ENCODE peak calls at places on chromosome 3, in nine cellular contexts. D, B, O, U, A, Q, V, G and Y are unnamed samples.

GRCh38 chr3:37435572-37435971 is 261.2 kb upstream of the LRRFIP2 start:
- DNase-seq in D (no peak), B (no peak), O (no peak), U (no peak), A (no peak), Q (no peak), V (no peak), G (no peak), Y (no peak)

GRCh38 chr3:183275418-183275817 is 22.4 kb downstream of the B3GNT5 start:
- DNase-seq in D (no peak), B (no peak), O (peak), U (no peak), A (no peak), Q (peak), V (peak), G (no peak), Y (no peak)

GRCh38 chr3:82050382-82050781 is 288.9 kb upstream of the GBE1 start:
- DNase-seq in D (no peak), B (no peak), O (no peak), U (no peak), A (no peak), Q (no peak), V (no peak), G (no peak), Y (no peak)

GRCh38 chr3:187292186-187292585 is 649 bp upstream of the MASP1 start:
- DNase-seq in D (no peak), B (no peak), O (no peak), U (no peak), A (no peak), Q (no peak), V (peak), G (no peak), Y (no peak)

GRCh38 chr3:119035014-119035346 is 334 bp upstream of the IGSF11 start:
- DNase-seq in D (no peak), B (no peak), O (no peak), U (no peak), A (no peak), Q (no peak), V (no peak), G (no peak), Y (peak)

GRCh38 chr3:85737846-85738245 is 779.1 kb downstream of the CADM2 start:
- DNase-seq in D (no peak), B (no peak), O (no peak), U (no peak), A (no peak), Q (no peak), V (no peak), G (no peak), Y (no peak)

GRCh38 chr3:138062626-138063025 is 52.7 kb downstream of the CLDN18 start:
- DNase-seq in D (no peak), B (no peak), O (no peak), U (no peak), A (no peak), Q (no peak), V (peak), G (no peak), Y (no peak)

GRCh38 chr3:71930056-71930991 is 145.4 kb upstream of the PROK2 start:
- DNase-seq in D (no peak), B (no peak), O (no peak), U (no peak), A (no peak), Q (no peak), V (peak), G (no peak), Y (peak)

GRCh38 chr3:72794079-72794478 is 54.2 kb downstream of the SHQ1 start:
- DNase-seq in D (no peak), B (no peak), O (no peak), U (no peak), A (no peak), Q (no peak), V (no peak), G (no peak), Y (no peak)

GRCh38 chr3:52848617-52849016 is 13.8 kb upstream of the MUSTN1 start:
- DNase-seq in D (no peak), B (no peak), O (no peak), U (no peak), A (no peak), Q (no peak), V (peak), G (no peak), Y (no peak)

GRCh38 chr3:180926526-180926925 is 14.1 kb downstream of the FXR1 start:
- DNase-seq in D (no peak), B (no peak), O (no peak), U (no peak), A (no peak), Q (no peak), V (no peak), G (no peak), Y (no peak)

GRCh38 chr3:187101184-187102072 is 37.9 kb downstream of the RPL39L start:
- DNase-seq in D (peak), B (peak), O (peak), U (peak), A (peak), Q (peak), V (peak), G (peak), Y (peak)

GRCh38 chr3:59563072-59563605 is 513.3 kb upstream of the CFAP20DC start:
- DNase-seq in D (no peak), B (no peak), O (no peak), U (no peak), A (no peak), Q (no peak), V (peak), G (no peak), Y (no peak)

GRCh38 chr3:96959902-96960596 is 145.7 kb downstream of the EPHA6 start:
- DNase-seq in D (no peak), B (no peak), O (no peak), U (no peak), A (no peak), Q (peak), V (no peak), G (no peak), Y (no peak)

GRCh38 chr3:17850448-17850847 is 108.0 kb upstream of the TBC1D5 start:
- DNase-seq in D (no peak), B (no peak), O (peak), U (no peak), A (no peak), Q (no peak), V (no peak), G (no peak), Y (no peak)

GRCh38 chr3:182971637-182972036 is 8.7 kb downstream of the DCUN1D1 start:
- DNase-seq in D (no peak), B (no peak), O (no peak), U (no peak), A (no peak), Q (no peak), V (no peak), G (no peak), Y (no peak)

GRCh38 chr3:132660745-132661067 is 577 bp downstream of the UBA5 start:
- DNase-seq in D (no peak), B (no peak), O (no peak), U (no peak), A (peak), Q (no peak), V (peak), G (no peak), Y (no peak)

GRCh38 chr3:138468886-138469285 is 34.5 kb downstream of the ESYT3 start:
- DNase-seq in D (no peak), B (no peak), O (no peak), U (no peak), A (no peak), Q (peak), V (peak), G (no peak), Y (no peak)

GRCh38 chr3:125202197-125202596 is 10.4 kb downstream of the SLC12A8 start:
- DNase-seq in D (no peak), B (no peak), O (no peak), U (no peak), A (no peak), Q (no peak), V (peak), G (no peak), Y (no peak)

GRCh38 chr3:117278424-117279190 is 569.0 kb downstream of the TUSC7 start:
- DNase-seq in D (no peak), B (no peak), O (no peak), U (no peak), A (no peak), Q (peak), V (peak), G (no peak), Y (peak)

GRCh38 chr3:103126111-103126510 is 691.3 kb downstream of the ZPLD1 start:
- DNase-seq in D (no peak), B (no peak), O (no peak), U (no peak), A (no peak), Q (no peak), V (peak), G (no peak), Y (peak)

GRCh38 chr3:13513051-13513912 is 33.2 kb downstream of the HDAC11 start:
- DNase-seq in D (no peak), B (no peak), O (no peak), U (no peak), A (no peak), Q (no peak), V (no peak), G (no peak), Y (no peak)

GRCh38 chr3:144923051-144923450 is 951.4 kb downstream of the DIPK2A start:
- DNase-seq in D (no peak), B (no peak), O (no peak), U (no peak), A (peak), Q (no peak), V (no peak), G (no peak), Y (no peak)

GRCh38 chr3:123330441-123330991 is 118.4 kb downstream of the ADCY5 start:
- DNase-seq in D (no peak), B (no peak), O (no peak), U (no peak), A (no peak), Q (no peak), V (no peak), G (no peak), Y (no peak)

GRCh38 chr3:68893600-68894239 is 38.6 kb downstream of the TAFA4 start:
- DNase-seq in D (no peak), B (peak), O (no peak), U (no peak), A (peak), Q (peak), V (peak), G (no peak), Y (peak)

GRCh38 chr3:59426851-59427565 is 377.2 kb upstream of the CFAP20DC start:
- DNase-seq in D (no peak), B (no peak), O (no peak), U (no peak), A (no peak), Q (no peak), V (peak), G (no peak), Y (no peak)

GRCh38 chr3:123893012-123893411 is 8.9 kb upstream of the MYLK start:
- DNase-seq in D (no peak), B (no peak), O (no peak), U (no peak), A (no peak), Q (no peak), V (no peak), G (no peak), Y (no peak)

GRCh38 chr3:193775421-193776077 is 182.5 kb downstream of the OPA1 start:
- DNase-seq in D (no peak), B (no peak), O (no peak), U (no peak), A (no peak), Q (no peak), V (no peak), G (no peak), Y (no peak)

GRCh38 chr3:30475038-30475808 is 131.2 kb upstream of the TGFBR2 start:
- DNase-seq in D (no peak), B (peak), O (no peak), U (no peak), A (no peak), Q (no peak), V (no peak), G (no peak), Y (peak)

GRCh38 chr3:126111126-126111551 is 27.2 kb upstream of the SLC41A3 start:
- DNase-seq in D (no peak), B (no peak), O (no peak), U (no peak), A (no peak), Q (no peak), V (no peak), G (no peak), Y (no peak)

GRCh38 chr3:107978116-107979057 is 112.4 kb downstream of the CD47 start:
- DNase-seq in D (no peak), B (no peak), O (no peak), U (no peak), A (no peak), Q (no peak), V (no peak), G (no peak), Y (peak)

GRCh38 chr3:158347966-158348365 is 223.0 kb upstream of the MLF1 start:
- DNase-seq in D (no peak), B (no peak), O (no peak), U (no peak), A (no peak), Q (no peak), V (peak), G (no peak), Y (no peak)

GRCh38 chr3:129207347-129207947 is 23.8 kb upstream of the CNBP start:
- DNase-seq in D (no peak), B (no peak), O (no peak), U (no peak), A (peak), Q (no peak), V (no peak), G (no peak), Y (no peak)

GRCh38 chr3:15997274-15997943 is 177.1 kb upstream of the GALNT15 start:
- DNase-seq in D (no peak), B (no peak), O (no peak), U (no peak), A (no peak), Q (no peak), V (no peak), G (no peak), Y (no peak)

GRCh38 chr3:169150343-169150742 is 513.2 kb downstream of the MECOM start:
- DNase-seq in D (no peak), B (no peak), O (no peak), U (no peak), A (no peak), Q (no peak), V (no peak), G (no peak), Y (no peak)

GRCh38 chr3:49120096-49120437 is 556 bp downstream of the USP19 start:
- DNase-seq in D (no peak), B (no peak), O (no peak), U (no peak), A (no peak), Q (no peak), V (peak), G (no peak), Y (no peak)

GRCh38 chr3:169771651-169772529 is 1.3 kb upstream of the MYNN start:
- DNase-seq in D (peak), B (peak), O (peak), U (peak), A (peak), Q (peak), V (peak), G (peak), Y (peak)

GRCh38 chr3:156732715-156733114 is 58.3 kb downstream of the TIPARP start:
- DNase-seq in D (no peak), B (no peak), O (no peak), U (no peak), A (no peak), Q (no peak), V (no peak), G (no peak), Y (no peak)

GRCh38 chr3:43994594-43995077 is 247.1 kb upstream of the TOPAZ1 start:
- DNase-seq in D (no peak), B (no peak), O (no peak), U (no peak), A (no peak), Q (no peak), V (no peak), G (no peak), Y (peak)